ENCODE peak calls at places on chromosomes 13 and 19, in nine cellular contexts. One of them, this sample, is unnamed.

GRCh38 chr19:42352216-42352892 is 26.9 kb downstream of the MEGF8 start:
- DNase-seq in K562: no peak
- DNase-seq in CD4-positive, alpha-beta memory T cell: no peak
- DNase-seq in left ventricle myocardium inferior: no peak
- DNase-seq in tibial nerve: no peak
- DNase-seq in GM23248: peak; percentile 41
- DNase-seq in spleen: no peak
- DNase-seq in A549: peak; percentile 72
- DNase-seq in CD8-positive, alpha-beta memory T cell: no peak
- DNase-seq in this sample: no peak

GRCh38 chr19:1068111-1069001 is 1.4 kb downstream of the ARHGAP45 start:
- DNase-seq in K562: no peak
- DNase-seq in CD4-positive, alpha-beta memory T cell: peak; percentile 79
- DNase-seq in left ventricle myocardium inferior: peak; percentile 52
- DNase-seq in tibial nerve: no peak
- DNase-seq in GM23248: no peak
- DNase-seq in spleen: peak; percentile 97
- DNase-seq in A549: no peak
- DNase-seq in CD8-positive, alpha-beta memory T cell: peak; percentile 55
- DNase-seq in this sample: peak; percentile 59

GRCh38 chr13:43273362-43273761 is 250.0 kb downstream of the DNAJC15 start:
- DNase-seq in K562: no peak
- DNase-seq in CD4-positive, alpha-beta memory T cell: no peak
- DNase-seq in left ventricle myocardium inferior: no peak
- DNase-seq in tibial nerve: no peak
- DNase-seq in GM23248: peak; percentile 55
- DNase-seq in spleen: no peak
- DNase-seq in A549: no peak
- DNase-seq in CD8-positive, alpha-beta memory T cell: no peak
- DNase-seq in this sample: no peak

GRCh38 chr13:99312493-99312883 is 5.3 kb upstream of the GPR183 start:
- DNase-seq in K562: no peak
- DNase-seq in CD4-positive, alpha-beta memory T cell: peak; percentile 42
- DNase-seq in left ventricle myocardium inferior: peak; percentile 45
- DNase-seq in tibial nerve: peak; percentile 59
- DNase-seq in GM23248: peak; percentile 99
- DNase-seq in spleen: no peak
- DNase-seq in A549: no peak
- DNase-seq in CD8-positive, alpha-beta memory T cell: no peak
- DNase-seq in this sample: no peak

GRCh38 chr19:39946532-39946931 is 12.1 kb upstream of the FCGBP start:
- DNase-seq in K562: no peak
- DNase-seq in CD4-positive, alpha-beta memory T cell: no peak
- DNase-seq in left ventricle myocardium inferior: no peak
- DNase-seq in tibial nerve: no peak
- DNase-seq in GM23248: peak; percentile 42
- DNase-seq in spleen: no peak
- DNase-seq in A549: no peak
- DNase-seq in CD8-positive, alpha-beta memory T cell: no peak
- DNase-seq in this sample: no peak

GRCh38 chr13:113995051-113995601 is 21.2 kb upstream of the C13orf46 start:
- DNase-seq in K562: no peak
- DNase-seq in CD4-positive, alpha-beta memory T cell: peak; percentile 13
- DNase-seq in left ventricle myocardium inferior: no peak
- DNase-seq in tibial nerve: no peak
- DNase-seq in GM23248: no peak
- DNase-seq in spleen: peak; percentile 62
- DNase-seq in A549: no peak
- DNase-seq in CD8-positive, alpha-beta memory T cell: no peak
- DNase-seq in this sample: no peak

GRCh38 chr13:35136585-35136984 is 194.5 kb downstream of the NBEA start:
- DNase-seq in K562: no peak
- DNase-seq in CD4-positive, alpha-beta memory T cell: no peak
- DNase-seq in left ventricle myocardium inferior: no peak
- DNase-seq in tibial nerve: no peak
- DNase-seq in GM23248: no peak
- DNase-seq in spleen: no peak
- DNase-seq in A549: no peak
- DNase-seq in CD8-positive, alpha-beta memory T cell: no peak
- DNase-seq in this sample: no peak

GRCh38 chr19:18533058-18533457 is 10.3 kb downstream of the FKBP8 start:
- DNase-seq in K562: peak; percentile 14
- DNase-seq in CD4-positive, alpha-beta memory T cell: no peak
- DNase-seq in left ventricle myocardium inferior: no peak
- DNase-seq in tibial nerve: no peak
- DNase-seq in GM23248: no peak
- DNase-seq in spleen: no peak
- DNase-seq in A549: no peak
- DNase-seq in CD8-positive, alpha-beta memory T cell: no peak
- DNase-seq in this sample: no peak

GRCh38 chr19:9986787-9987281 is 23.5 kb downstream of the COL5A3 start:
- DNase-seq in K562: no peak
- DNase-seq in CD4-positive, alpha-beta memory T cell: no peak
- DNase-seq in left ventricle myocardium inferior: peak; percentile 57
- DNase-seq in tibial nerve: no peak
- DNase-seq in GM23248: peak; percentile 81
- DNase-seq in spleen: no peak
- DNase-seq in A549: no peak
- DNase-seq in CD8-positive, alpha-beta memory T cell: no peak
- DNase-seq in this sample: no peak

GRCh38 chr19:3551808-3552095 is 5.6 kb downstream of the MFSD12 start:
- DNase-seq in K562: no peak
- DNase-seq in CD4-positive, alpha-beta memory T cell: no peak
- DNase-seq in left ventricle myocardium inferior: no peak
- DNase-seq in tibial nerve: no peak
- DNase-seq in GM23248: no peak
- DNase-seq in spleen: no peak
- DNase-seq in A549: no peak
- DNase-seq in CD8-positive, alpha-beta memory T cell: no peak
- DNase-seq in this sample: no peak

DNA sequence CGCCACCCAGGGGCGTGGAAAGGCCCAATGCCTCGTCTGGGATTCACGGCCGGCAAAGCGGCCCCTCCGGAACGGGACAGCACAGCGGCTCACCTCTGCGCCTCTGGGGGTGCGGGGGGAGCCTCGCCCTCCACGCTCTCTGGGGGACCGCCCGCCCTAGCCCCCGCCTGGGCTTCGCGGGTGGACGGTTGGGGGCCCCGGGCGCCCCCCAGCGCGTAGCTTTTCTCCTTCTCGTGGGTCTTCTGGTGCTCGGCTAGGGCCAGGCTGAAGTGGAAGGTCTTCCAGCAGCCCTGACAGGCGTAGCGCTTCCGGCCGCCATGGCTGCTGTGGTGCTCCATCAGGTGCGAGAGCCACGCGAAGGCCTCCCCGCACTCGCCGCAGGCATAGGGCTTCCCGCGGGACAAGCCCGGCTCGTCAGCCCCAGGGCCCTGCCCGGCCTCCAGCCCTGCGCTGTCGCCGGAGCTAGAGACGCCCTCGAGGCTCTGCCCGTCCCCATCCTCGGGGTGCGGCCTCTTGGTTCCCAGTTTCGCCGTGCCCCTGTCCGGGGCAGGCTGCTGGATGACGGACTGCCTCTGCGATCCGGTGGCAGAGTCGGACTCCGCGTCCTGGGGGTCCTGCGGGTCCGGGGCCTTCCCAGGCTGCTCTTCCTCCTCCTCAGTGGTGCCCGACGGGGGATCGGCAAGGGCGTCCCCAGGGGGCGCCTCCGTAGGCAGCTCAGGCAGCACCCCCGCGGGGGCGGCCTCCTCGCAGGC is 13.3 kb downstream of the ZSCAN18 start:
- DNase-seq in K562: no peak
- DNase-seq in CD4-positive, alpha-beta memory T cell: no peak
- DNase-seq in left ventricle myocardium inferior: no peak
- DNase-seq in tibial nerve: no peak
- DNase-seq in GM23248: no peak
- DNase-seq in spleen: no peak
- DNase-seq in A549: no peak
- DNase-seq in CD8-positive, alpha-beta memory T cell: no peak
- DNase-seq in this sample: no peak
- H3K9me3 ChIP-seq in K562: no peaks in the 10 kb centered on the region
- H3K9me3 ChIP-seq in CD4-positive, alpha-beta memory T cell: no peaks in the 10 kb centered on the region
- H3K9me3 ChIP-seq in left ventricle myocardium inferior: peaks cover 78% of the 10 kb centered on the region
- H3K9me3 ChIP-seq in tibial nerve: peaks cover 98% of the 10 kb centered on the region
- H3K9me3 ChIP-seq in GM23248: no peaks in the 10 kb centered on the region
- H3K9me3 ChIP-seq in spleen: peaks cover 37% of the 10 kb centered on the region
- H3K9me3 ChIP-seq in A549: peaks cover 83% of the 10 kb centered on the region
- H3K9me3 ChIP-seq in CD8-positive, alpha-beta memory T cell: peaks cover 20% of the 10 kb centered on the region
- H3K9me3 ChIP-seq in this sample: peaks cover 9% of the 10 kb centered on the region

DNA sequence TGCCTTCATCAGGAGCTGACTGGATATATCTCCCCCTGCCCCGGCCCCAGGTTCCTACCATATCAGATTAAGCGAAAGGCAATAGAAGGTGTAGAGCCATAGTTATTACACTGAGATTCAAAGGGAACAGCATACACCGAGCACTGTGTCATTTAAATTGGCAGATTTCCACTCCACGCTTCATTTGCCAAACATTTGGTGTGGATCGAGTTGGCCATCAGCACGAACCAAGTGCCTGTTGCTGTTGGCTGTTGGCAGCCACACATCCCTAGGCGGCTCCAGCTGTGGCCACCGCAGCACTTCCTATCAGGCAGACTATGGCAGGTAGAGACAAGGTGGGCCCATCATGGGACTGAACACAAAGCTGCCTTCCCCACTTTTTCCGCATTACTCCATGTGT is 115.8 kb downstream of the CCNA1 start:
- DNase-seq in K562: no peak
- DNase-seq in CD4-positive, alpha-beta memory T cell: no peak
- DNase-seq in left ventricle myocardium inferior: peak; percentile 16
- DNase-seq in tibial nerve: no peak
- DNase-seq in GM23248: no peak
- DNase-seq in spleen: no peak
- DNase-seq in A549: no peak
- DNase-seq in CD8-positive, alpha-beta memory T cell: no peak
- DNase-seq in this sample: no peak
- H3K9me3 ChIP-seq in K562: no peaks in the 10 kb centered on the region
- H3K9me3 ChIP-seq in CD4-positive, alpha-beta memory T cell: no peaks in the 10 kb centered on the region
- H3K9me3 ChIP-seq in left ventricle myocardium inferior: no peaks in the 10 kb centered on the region
- H3K9me3 ChIP-seq in tibial nerve: no peaks in the 10 kb centered on the region
- H3K9me3 ChIP-seq in GM23248: no peaks in the 10 kb centered on the region
- H3K9me3 ChIP-seq in spleen: no peaks in the 10 kb centered on the region
- H3K9me3 ChIP-seq in A549: no peaks in the 10 kb centered on the region
- H3K9me3 ChIP-seq in CD8-positive, alpha-beta memory T cell: no peaks in the 10 kb centered on the region
- H3K9me3 ChIP-seq in this sample: no peaks in the 10 kb centered on the region

GRCh38 chr19:58182989-58183821 is at the start of gene ZNF274:
- DNase-seq in K562: peak; percentile 87
- DNase-seq in CD4-positive, alpha-beta memory T cell: peak; percentile 94
- DNase-seq in left ventricle myocardium inferior: peak; percentile 95
- DNase-seq in tibial nerve: peak; percentile 85
- DNase-seq in GM23248: peak; percentile 97
- DNase-seq in spleen: peak; percentile 99
- DNase-seq in A549: peak; percentile 98
- DNase-seq in CD8-positive, alpha-beta memory T cell: peak; percentile 88
- DNase-seq in this sample: peak; percentile 90
- H3K9me3 ChIP-seq in K562: peaks cover 40% of the 10 kb centered on the region
- H3K9me3 ChIP-seq in CD4-positive, alpha-beta memory T cell: peaks cover 20% of the 10 kb centered on the region
- H3K9me3 ChIP-seq in left ventricle myocardium inferior: peaks cover 90% of the 10 kb centered on the region
- H3K9me3 ChIP-seq in tibial nerve: peaks cover 100% of the 10 kb centered on the region
- H3K9me3 ChIP-seq in GM23248: peaks cover 14% of the 10 kb centered on the region
- H3K9me3 ChIP-seq in spleen: peaks cover 90% of the 10 kb centered on the region
- H3K9me3 ChIP-seq in A549: peaks cover 95% of the 10 kb centered on the region
- H3K9me3 ChIP-seq in CD8-positive, alpha-beta memory T cell: peaks cover 40% of the 10 kb centered on the region
- H3K9me3 ChIP-seq in this sample: peaks cover 60% of the 10 kb centered on the region

GRCh38 chr19:12229990-12230389 is 64.7 kb downstream of the ZNF44 start:
- DNase-seq in K562: no peak
- DNase-seq in CD4-positive, alpha-beta memory T cell: no peak
- DNase-seq in left ventricle myocardium inferior: no peak
- DNase-seq in tibial nerve: no peak
- DNase-seq in GM23248: no peak
- DNase-seq in spleen: no peak
- DNase-seq in A549: no peak
- DNase-seq in CD8-positive, alpha-beta memory T cell: no peak
- DNase-seq in this sample: no peak
- H3K9me3 ChIP-seq in K562: no peaks in the 10 kb centered on the region
- H3K9me3 ChIP-seq in CD4-positive, alpha-beta memory T cell: no peaks in the 10 kb centered on the region
- H3K9me3 ChIP-seq in left ventricle myocardium inferior: no peaks in the 10 kb centered on the region
- H3K9me3 ChIP-seq in tibial nerve: peaks cover 55% of the 10 kb centered on the region
- H3K9me3 ChIP-seq in GM23248: no peaks in the 10 kb centered on the region
- H3K9me3 ChIP-seq in spleen: no peaks in the 10 kb centered on the region
- H3K9me3 ChIP-seq in A549: peaks cover 3% of the 10 kb centered on the region
- H3K9me3 ChIP-seq in CD8-positive, alpha-beta memory T cell: no peaks in the 10 kb centered on the region
- H3K9me3 ChIP-seq in this sample: peaks cover 3% of the 10 kb centered on the region

GRCh38 chr19:52102782-52103181 is 7.2 kb upstream of the ZNF841 start:
- DNase-seq in K562: no peak
- DNase-seq in CD4-positive, alpha-beta memory T cell: no peak
- DNase-seq in left ventricle myocardium inferior: no peak
- DNase-seq in tibial nerve: no peak
- DNase-seq in GM23248: no peak
- DNase-seq in spleen: no peak
- DNase-seq in A549: no peak
- DNase-seq in CD8-positive, alpha-beta memory T cell: no peak
- DNase-seq in this sample: no peak
- H3K9me3 ChIP-seq in K562: peaks cover 2% of the 10 kb centered on the region
- H3K9me3 ChIP-seq in CD4-positive, alpha-beta memory T cell: no peaks in the 10 kb centered on the region
- H3K9me3 ChIP-seq in left ventricle myocardium inferior: peaks cover 81% of the 10 kb centered on the region
- H3K9me3 ChIP-seq in tibial nerve: peaks cover 77% of the 10 kb centered on the region
- H3K9me3 ChIP-seq in GM23248: no peaks in the 10 kb centered on the region
- H3K9me3 ChIP-seq in spleen: peaks cover 49% of the 10 kb centered on the region
- H3K9me3 ChIP-seq in A549: peaks cover 68% of the 10 kb centered on the region
- H3K9me3 ChIP-seq in CD8-positive, alpha-beta memory T cell: peaks cover 14% of the 10 kb centered on the region
- H3K9me3 ChIP-seq in this sample: peaks cover 22% of the 10 kb centered on the region